ENCODE peak calls at places on chromosome 19, in eight cellular contexts. R, T, S, C, G, E, H and A are unnamed samples.

GRCh38 chr19:17266589-17266974 is 661 bp upstream of the BABAM1 start:
- DNase-seq in H (no peak), T (no peak), R (no peak), E (no peak), S (no peak), C (no peak), G (no peak), A (no peak)

GRCh38 chr19:294819-295686 is 3.9 kb upstream of the PLPP2 start:
- DNase-seq in T (peak), E (peak), R (peak), H (peak), C (no peak), G (peak), S (peak), A (no peak)

GRCh38 chr19:10184636-10185035 is 10.1 kb downstream of the DNMT1 start:
- DNase-seq in T (no peak), R (no peak), H (no peak), S (no peak), G (no peak), E (no peak), C (no peak), A (no peak)

GRCh38 chr19:3565177-3565576 is 7.6 kb upstream of the HMG20B start:
- DNase-seq in E (no peak), C (no peak), R (no peak), G (peak), S (no peak), H (no peak), T (no peak), A (peak)

GRCh38 chr19:1217366-1217765 is 11.8 kb downstream of the STK11 start:
- DNase-seq in G (no peak), T (no peak), S (no peak), C (no peak), H (no peak), R (no peak), E (no peak), A (no peak)

GRCh38 chr19:15216363-15216762 is 15.6 kb upstream of the NOTCH3 start:
- DNase-seq in G (no peak), H (no peak), C (no peak), R (no peak), E (no peak), S (no peak), T (no peak), A (no peak)

GRCh38 chr19:57452307-57452706 is 4.6 kb downstream of the VN1R1 start:
- DNase-seq in G (no peak), T (no peak), H (no peak), E (no peak), C (no peak), R (no peak), S (no peak), A (no peak)

GRCh38 chr19:45768644-45769053 is 403 bp downstream of the SIX5 start:
- DNase-seq in C (no peak), G (peak), S (no peak), R (peak), T (peak), E (no peak), H (peak), A (peak)

GRCh38 chr19:16801599-16801998 is 27.6 kb upstream of the SIN3B start:
- DNase-seq in T (peak), S (no peak), E (no peak), H (no peak), C (no peak), R (no peak), G (peak), A (peak)

GRCh38 chr19:35832054-35832453 is 19.4 kb upstream of the PRODH2 start:
- DNase-seq in E (no peak), R (no peak), S (no peak), T (no peak), C (no peak), H (no peak), G (no peak), A (no peak)

GRCh38 chr19:33424181-33424580 is 50.7 kb downstream of the CEBPG start:
- DNase-seq in E (no peak), G (no peak), T (no peak), H (no peak), S (no peak), R (no peak), C (no peak), A (no peak)

GRCh38 chr19:6218497-6219146 is 61.2 kb downstream of the MLLT1 start:
- DNase-seq in G (peak), H (peak), S (peak), E (peak), T (peak), R (peak), C (peak), A (peak)